ENCODE peak calls at places on chromosomes 5 and 9, in seven cellular contexts. M, Z, N, S, T, V and I are unnamed samples.
A peak's percentile ranks its signal among the peaks of the same experiment; 100 is the strongest.

GRCh38 chr5:114325552-114325951 is 36.3 kb upstream of the KCNN2 start:
- DNase-seq in Z (no peak), T (peak; percentile 13), V (no peak), N (no peak), S (peak; percentile 94), M (no peak), I (no peak)

GRCh38 chr5:150159741-150160179 is 4.1 kb upstream of the PDGFRB start:
- DNase-seq in S (peak; percentile 87), M (no peak), V (no peak), Z (peak; percentile 65), N (no peak), T (peak; percentile 22), I (no peak)

GRCh38 chr5:149517461-149518122 is 33.6 kb downstream of the CSNK1A1 start:
- DNase-seq in V (no peak), T (no peak), S (peak; percentile 23), N (no peak), Z (no peak), M (no peak), I (no peak)

GRCh38 chr5:169798906-169799660 is 162.0 kb downstream of the DOCK2 start:
- DNase-seq in S (no peak), Z (no peak), V (no peak), M (no peak), T (no peak), N (no peak), I (no peak)

GRCh38 chr9:83937861-83938455 is 16.7 kb upstream of the KIF27 start:
- DNase-seq in N (no peak), M (peak; percentile 56), V (no peak), S (peak; percentile 62), Z (peak; percentile 54), T (no peak), I (no peak)

GRCh38 chr5:150710165-150710564 is 9.3 kb upstream of the RBM22 start:
- DNase-seq in Z (no peak), N (no peak), V (no peak), M (peak; percentile 13), T (no peak), S (no peak), I (no peak)

GRCh38 chr5:6550628-6551027 is 82.2 kb downstream of the NSUN2 start:
- DNase-seq in Z (no peak), N (no peak), M (no peak), S (no peak), T (no peak), V (no peak), I (no peak)

GRCh38 chr9:100927778-100928177 is 100.7 kb upstream of the PLPPR1 start:
- DNase-seq in T (no peak), Z (no peak), M (no peak), S (no peak), N (no peak), V (no peak), I (no peak)

GRCh38 chr5:179180061-179180460 is 119.9 kb downstream of the ZNF354C start:
- DNase-seq in M (no peak), T (no peak), S (no peak), N (no peak), Z (no peak), V (no peak), I (no peak)

GRCh38 chr9:134964271-134964670 is 46.6 kb upstream of the FCN1 start:
- DNase-seq in Z (no peak), S (no peak), T (no peak), V (no peak), N (no peak), M (no peak), I (no peak)

GRCh38 chr5:5419291-5420210 is 2.9 kb upstream of the ICE1 start:
- DNase-seq in M (peak; percentile 65), Z (peak; percentile 50), S (peak; percentile 92), V (no peak), T (no peak), N (no peak), I (no peak)

DNA sequence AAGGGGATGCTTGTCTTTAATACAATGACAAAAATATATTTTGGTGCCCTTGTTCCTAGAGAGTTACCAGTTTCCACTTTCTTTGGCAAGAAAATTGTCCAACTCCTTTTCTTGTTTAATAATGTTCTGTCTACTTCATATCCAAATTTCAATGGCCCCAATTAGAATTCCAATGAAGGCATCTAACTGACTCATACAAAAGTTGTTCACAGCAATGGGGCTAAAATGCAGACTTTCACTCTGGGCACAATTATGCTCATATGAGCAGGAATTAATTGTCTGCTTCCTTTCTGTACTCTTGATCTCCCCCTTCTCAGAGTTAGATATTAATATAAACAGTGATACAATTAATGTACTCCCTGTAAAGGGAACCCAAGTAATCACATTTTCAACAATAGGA is 42.1 kb upstream of the ZNF622 start:
- DNase-seq in N (no peak), Z (no peak), T (no peak), V (no peak), M (no peak), S (no peak), I (no peak)
- H3K4me3 ChIP-seq in N (peak overlapping the region; percentile 51), Z (no peak overlapping the region), T (no peak overlapping the region), V (no peak overlapping the region), M (no peak overlapping the region), S (no peak overlapping the region), I (no peak overlapping the region)

GRCh38 chr5:142644640-142645361 is 41.1 kb downstream of the FGF1 start:
- DNase-seq in Z (no peak), N (no peak), S (peak; percentile 99), M (peak; percentile 85), T (no peak), V (no peak), I (no peak)
- TF ChIP-seq POLR2A in Z (no peak), N (no peak), S (peak; percentile 60), M (no peak), T (no peak), V (no peak), I (no peak)

GRCh38 chr9:8268216-8268878 is 468.8 kb upstream of the DMAC1 start:
- DNase-seq in N (no peak), V (no peak), M (no peak), Z (no peak), S (no peak), T (peak; percentile 83), I (no peak)
- H3K4me3 ChIP-seq in N (no peak overlapping the region), V (no peak overlapping the region), M (no peak overlapping the region), Z (no peak overlapping the region), S (no peak overlapping the region), T (no peak overlapping the region), I (no peak overlapping the region)

GRCh38 chr9:104968025-104968982 is 40.3 kb upstream of the ABCA1 start:
- DNase-seq in S (peak; percentile 90), N (peak; percentile 89), M (peak; percentile 76), V (peak; percentile 89), T (peak; percentile 91), Z (peak; percentile 88), I (peak; percentile 94)
- TF ChIP-seq POLR2A in S (no peak), N (no peak), M (peak; percentile 89), V (peak; percentile 72), T (peak; percentile 51), Z (no peak), I (no peak)

GRCh38 chr9:131484560-131485185 is 18.0 kb upstream of the POMT1 start:
- DNase-seq in S (no peak), N (no peak), M (no peak), V (no peak), T (no peak), Z (no peak), I (no peak)

GRCh38 chr9:131482343-131483006 is 20.2 kb upstream of the POMT1 start:
- DNase-seq in V (no peak), Z (no peak), S (no peak), T (no peak), M (no peak), N (no peak), I (no peak)

GRCh38 chr9:131484051-131484445 is 18.7 kb upstream of the POMT1 start:
- DNase-seq in M (no peak), T (no peak), N (no peak), Z (no peak), V (peak; percentile 6), S (no peak), I (no peak)

GRCh38 chr9:131485206-131485605 is 17.5 kb upstream of the POMT1 start:
- DNase-seq in Z (no peak), N (no peak), M (no peak), V (no peak), S (no peak), T (no peak), I (no peak)

GRCh38 chr9:131483319-131484050 is 19.2 kb upstream of the POMT1 start:
- DNase-seq in V (no peak), N (no peak), M (no peak), T (no peak), S (no peak), Z (no peak), I (no peak)
- H3K4me3 ChIP-seq in V (no peak overlapping the region), N (no peak overlapping the region), M (no peak overlapping the region), T (no peak overlapping the region), S (no peak overlapping the region), Z (no peak overlapping the region), I (no peak overlapping the region)

GRCh38 chr5:139293199-139293503 is 389 bp upstream of the MATR3 start:
- DNase-seq in V (no peak), Z (no peak), T (no peak), S (no peak), M (no peak), N (no peak), I (no peak)

GRCh38 chr5:139294372-139295165 is 1.0 kb downstream of the MATR3 start:
- DNase-seq in V (peak; percentile 80), Z (peak; percentile 40), N (peak; percentile 68), S (peak; percentile 82), M (peak; percentile 52), T (peak; percentile 78), I (peak; percentile 87)

GRCh38 chr5:139295692-139296091 is 2.2 kb downstream of the MATR3 start:
- DNase-seq in M (no peak), T (no peak), S (peak; percentile 39), N (no peak), V (no peak), Z (no peak), I (no peak)

GRCh38 chr5:139296198-139296597 is 2.7 kb downstream of the MATR3 start:
- DNase-seq in V (no peak), Z (no peak), N (no peak), S (no peak), M (no peak), T (no peak), I (no peak)

DNA sequence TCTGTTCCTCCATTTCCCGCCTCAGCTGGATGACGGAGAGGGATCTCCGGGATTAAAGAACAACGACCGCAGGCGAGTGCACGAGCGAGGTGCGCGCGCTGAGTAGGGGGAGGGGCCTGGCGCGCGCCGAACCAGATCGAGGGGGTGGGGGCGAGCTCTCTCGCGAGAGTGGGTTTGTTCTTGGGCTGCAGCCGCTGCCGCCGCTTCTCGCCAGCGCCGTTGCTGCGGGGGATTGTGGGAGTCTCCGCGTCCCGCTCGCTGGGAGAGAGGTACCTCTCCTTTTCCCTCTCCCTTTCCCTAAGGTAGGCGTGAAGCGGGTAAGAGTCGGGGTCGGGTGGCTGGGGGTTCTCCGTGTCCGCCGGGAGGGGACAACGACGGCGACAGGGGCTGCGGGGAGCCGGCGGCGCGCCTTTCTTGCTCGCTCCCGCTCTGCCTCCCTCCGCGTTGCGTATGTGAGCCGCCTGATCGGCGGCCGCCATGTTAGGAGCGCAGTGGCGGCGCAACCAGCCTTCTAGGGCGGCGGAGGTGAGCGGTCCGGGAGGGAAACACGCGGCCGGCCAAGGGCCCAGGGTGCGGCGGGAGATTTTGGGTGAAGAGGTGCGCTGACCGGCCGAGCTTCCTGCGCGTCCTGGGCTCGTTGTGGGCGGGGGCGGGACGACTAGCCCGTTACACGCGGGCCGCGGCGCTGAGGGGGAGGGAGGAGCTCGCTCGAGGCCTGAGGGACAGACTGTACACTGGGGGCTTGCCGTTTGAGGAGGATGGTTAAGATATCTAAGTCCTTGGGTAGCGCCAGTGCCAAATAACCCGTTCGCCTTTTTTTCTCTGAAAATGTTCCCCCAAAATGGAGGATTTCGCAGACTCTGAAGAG is at the start of gene MATR3:
- DNase-seq in V (peak; percentile 97), Z (peak; percentile 94), S (peak; percentile 94), N (peak; percentile 96), M (peak; percentile 93), T (peak; percentile 97), I (peak; percentile 96)
- TF ChIP-seq POLR2A in V (peak; percentile 99), Z (peak; percentile 98), S (peak; percentile 97), N (peak; percentile 94), M (peak; percentile 92), T (peak; percentile 99), I (peak; percentile 61)